ENCODE peak calls at places on chromosomes 3 and 15, in seven cellular contexts. Z is esophagus squamous epithelium, S is keratinocyte, N is fibroblast of pulmonary artery, U is lower leg skin, D is Peyer's patch, Y is Caco-2. I is an unnamed sample.

GRCh38 chr15:69805248-69805953 is 292.3 kb downstream of the TLE3 start:
- DNase-seq in N (no peak), Y (no peak), Z (no peak), U (peak; percentile 38), D (no peak), S (peak; percentile 13), I (no peak)

GRCh38 chr3:172057059-172057458 is 17.7 kb downstream of the FNDC3B start:
- DNase-seq in Y (no peak), Z (no peak), S (no peak), D (no peak), U (no peak), N (no peak), I (no peak)

GRCh38 chr15:99963096-99963825 is 230.0 kb upstream of the LYSMD4 start:
- DNase-seq in Y (no peak), U (peak; percentile 6), S (no peak), Z (no peak), N (peak; percentile 58), D (no peak), I (peak; percentile 33)

GRCh38 chr3:132783152-132783551 is 60.9 kb upstream of the NPHP3 start:
- DNase-seq in S (no peak), U (no peak), N (peak; percentile 8), D (no peak), Y (no peak), Z (no peak), I (no peak)

GRCh38 chr15:40941528-40942336 is 11.5 kb upstream of the CHAC1 start:
- DNase-seq in U (peak; percentile 62), Z (no peak), S (no peak), D (peak; percentile 67), Y (peak; percentile 90), N (peak; percentile 67), I (peak; percentile 58)

GRCh38 chr3:115698851-115699535 is 75.7 kb downstream of the GAP43 start:
- DNase-seq in N (peak; percentile 8), U (no peak), Y (no peak), S (no peak), Z (no peak), D (no peak), I (no peak)

GRCh38 chr3:87309601-87310000 is 33.2 kb upstream of the POU1F1 start:
- DNase-seq in Z (no peak), Y (no peak), D (no peak), U (no peak), S (no peak), N (no peak), I (no peak)

GRCh38 chr3:182911782-182912111 is 68.6 kb downstream of the DCUN1D1 start:
- DNase-seq in Z (no peak), U (no peak), S (no peak), N (no peak), D (no peak), Y (no peak), I (no peak)

GRCh38 chr15:75328493-75329314 is 7.2 kb upstream of the COMMD4 start:
- DNase-seq in N (no peak), Z (no peak), Y (no peak), S (no peak), U (no peak), D (no peak), I (no peak)

GRCh38 chr3:100245146-100245545 is 15.6 kb upstream of the TBC1D23 start:
- DNase-seq in D (no peak), N (peak; percentile 24), S (no peak), Z (no peak), U (no peak), Y (no peak), I (no peak)

GRCh38 chr3:16596352-16597032 is 8.7 kb downstream of the DAZL start:
- DNase-seq in Z (no peak), D (no peak), S (no peak), U (no peak), Y (no peak), N (no peak), I (no peak)

GRCh38 chr3:39668420-39668819 is 141.0 kb upstream of the MYRIP start:
- DNase-seq in N (peak; percentile 74), U (no peak), S (peak; percentile 15), Z (no peak), D (no peak), Y (peak; percentile 38), I (peak; percentile 72)

GRCh38 chr3:127959873-127960272 is 44.8 kb downstream of the KBTBD12 start:
- DNase-seq in Z (no peak), D (no peak), N (peak; percentile 49), Y (peak; percentile 89), S (no peak), U (no peak), I (peak; percentile 27)
- TF ChIP-seq CTCF in Z (peak; percentile 28), D (peak; percentile 55), N (peak; percentile 56), Y (peak; percentile 68), S (peak; percentile 17), U (no peak), I (peak; percentile 40)

DNA sequence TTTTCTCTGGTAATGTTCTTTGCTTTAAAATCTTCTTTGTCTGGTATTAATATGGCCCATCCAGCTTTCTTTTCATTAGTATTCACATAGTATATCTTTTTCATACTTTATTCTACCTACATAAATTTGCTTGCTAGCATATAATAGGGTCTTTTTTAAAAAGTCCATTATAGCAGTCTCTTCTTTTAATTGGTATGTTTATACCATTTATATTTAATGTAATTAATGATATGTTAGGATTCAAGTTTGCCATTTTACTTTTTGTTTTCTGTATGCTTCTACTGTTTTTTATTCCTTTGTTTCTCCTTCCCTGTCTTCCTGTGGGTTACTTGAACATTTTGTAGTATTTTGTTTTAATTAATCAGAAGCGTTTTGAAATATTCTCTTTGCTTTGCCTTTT is 89.0 kb downstream of the CHCHD6 start:
- DNase-seq in D (no peak), U (no peak), S (no peak), Z (no peak), N (no peak), Y (no peak), I (no peak)
- H3K4me3 ChIP-seq in D (no peak overlapping the region), U (no peak overlapping the region), S (no peak overlapping the region), Z (no peak overlapping the region), N (no peak overlapping the region), Y (no peak overlapping the region), I (no peak overlapping the region)

DNA sequence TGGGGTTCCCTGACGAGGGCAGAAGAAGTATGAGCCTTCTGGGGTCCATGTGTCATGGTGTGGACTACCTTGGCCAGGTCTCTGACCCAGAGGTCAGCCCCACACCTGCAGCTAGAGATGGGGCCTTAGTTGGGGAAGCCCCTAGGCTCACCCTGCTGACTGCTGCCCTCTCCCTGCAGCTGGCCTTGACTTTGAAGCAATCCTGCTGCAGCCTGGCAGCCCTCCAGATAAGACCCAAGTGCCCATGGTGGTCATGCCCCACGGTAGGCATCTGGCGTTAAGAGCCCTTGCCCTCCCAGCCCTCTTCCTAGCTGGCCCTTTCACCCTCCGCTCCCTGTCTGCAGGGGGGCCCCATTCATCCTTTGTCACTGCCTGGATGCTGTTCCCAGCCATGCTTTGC is 7.4 kb downstream of the APEH start:
- DNase-seq in S (no peak), Z (no peak), D (no peak), U (no peak), Y (no peak), N (no peak), I (no peak)
- TF ChIP-seq CTCF in S (no peak), Z (no peak), D (no peak), U (no peak), Y (no peak), N (no peak), I (no peak)

DNA sequence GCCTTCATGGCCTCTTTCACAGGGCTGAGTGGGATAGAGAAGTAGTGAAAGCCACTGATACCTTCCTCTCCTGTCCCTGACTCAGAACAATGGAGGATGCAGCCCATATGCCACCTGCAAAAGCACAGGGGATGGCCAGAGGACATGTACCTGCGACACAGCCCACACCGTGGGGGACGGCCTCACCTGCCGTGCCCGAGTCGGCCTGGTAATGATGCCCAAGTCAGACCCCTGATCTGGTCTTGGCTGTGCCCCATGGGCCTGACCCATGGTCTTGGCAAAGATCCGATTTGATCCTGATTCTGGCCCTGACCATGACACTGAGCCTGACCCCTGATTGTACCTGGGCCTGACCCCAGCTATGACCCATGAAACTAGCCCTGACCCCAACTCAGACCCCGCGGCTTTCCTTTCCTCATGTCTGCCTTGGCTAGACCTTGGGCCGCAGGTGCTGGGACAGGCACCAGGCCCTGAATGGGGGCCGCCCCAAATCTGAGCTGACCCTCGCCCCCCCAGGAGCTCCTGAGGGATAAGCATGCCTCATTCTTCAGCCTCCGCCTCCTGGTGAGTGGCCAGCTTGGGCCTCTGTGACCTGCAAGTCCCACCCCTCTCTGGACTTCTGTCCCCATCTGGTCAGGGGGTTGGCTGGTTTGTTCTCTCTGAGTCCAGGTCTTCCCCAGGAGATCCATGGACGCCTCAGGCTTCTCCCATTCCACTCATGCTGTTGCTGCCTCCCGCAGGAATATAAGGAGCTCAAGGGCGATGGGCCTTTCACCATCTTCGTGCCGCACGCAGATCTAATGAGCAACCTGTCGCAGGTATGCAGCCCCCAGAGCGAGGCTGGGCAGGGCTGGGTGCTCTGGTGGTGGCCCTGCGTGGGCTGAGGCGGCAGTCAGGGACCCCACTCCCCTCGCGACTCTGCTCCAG is 15.6 kb downstream of the NT5DC2 start:
- DNase-seq in N (no peak), S (no peak), U (no peak), Y (peak; percentile 23), D (no peak), Z (no peak), I (no peak)
- H3K4me3 ChIP-seq in N (no peak overlapping the region), S (no peak overlapping the region), U (no peak overlapping the region), Y (peak overlapping the region; percentile 34), D (peak overlapping the region; percentile 42), Z (peak overlapping the region; percentile 35), I (no peak overlapping the region)

GRCh38 chr15:55827965-55828364 is 85.0 kb upstream of the PRTG start:
- DNase-seq in S (no peak), U (no peak), D (no peak), N (no peak), Y (no peak), Z (no peak), I (no peak)

GRCh38 chr15:55829826-55830225 is 86.9 kb upstream of the PRTG start:
- DNase-seq in D (no peak), S (peak; percentile 13), Y (no peak), Z (no peak), N (no peak), U (no peak), I (no peak)

GRCh38 chr15:55824857-55825613 is 82.1 kb upstream of the PRTG start:
- DNase-seq in Z (no peak), D (no peak), U (no peak), N (no peak), Y (no peak), S (no peak), I (no peak)

GRCh38 chr15:55823699-55824098 is 80.7 kb upstream of the PRTG start:
- DNase-seq in Y (no peak), N (peak; percentile 33), S (no peak), Z (no peak), U (no peak), D (no peak), I (peak; percentile 52)

DNA sequence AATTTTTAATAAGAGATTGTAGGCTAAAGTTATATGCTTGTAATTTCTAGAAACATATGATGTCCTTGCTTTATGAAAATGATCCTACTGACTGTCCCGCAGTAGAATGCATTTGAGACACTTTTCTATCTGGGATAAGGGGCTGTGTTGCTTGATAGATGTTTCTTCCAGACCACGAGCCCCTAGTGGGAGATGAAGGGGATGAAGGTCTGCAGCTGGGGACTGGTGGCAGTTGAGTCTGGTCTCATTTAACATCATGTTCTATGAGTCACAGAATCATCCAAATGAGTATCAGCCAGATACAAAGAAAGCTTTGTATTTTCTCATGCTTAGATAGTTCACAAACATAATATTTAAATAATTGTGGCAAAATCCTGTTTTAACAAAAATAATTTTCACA is 84.3 kb upstream of the PRTG start:
- DNase-seq in D (no peak), U (no peak), N (no peak), S (no peak), Y (no peak), Z (no peak), I (no peak)
- TF ChIP-seq CTCF in D (no peak), U (no peak), N (no peak), S (no peak), Y (no peak), Z (no peak), I (no peak)

GRCh38 chr15:55916666-55917409 is 76.6 kb downstream of the NEDD4 start:
- DNase-seq in Z (no peak), U (no peak), S (peak; percentile 38), D (no peak), N (peak; percentile 52), Y (no peak), I (peak; percentile 94)
- H3K4me3 ChIP-seq in Z (no peak overlapping the region), U (no peak overlapping the region), S (no peak overlapping the region), D (no peak overlapping the region), N (peak overlapping the region; percentile 65), Y (no peak overlapping the region), I (peak overlapping the region; percentile 52)

I was measured in fibroblast of mammary gland.